ENCODE peak calls at places on chromosomes 11 and 22, in five cellular contexts. T is fibroblast of lung, A is OCI-LY7, N is dorsolateral prefrontal cortex, B is right lobe of liver. X is an unnamed sample.

GRCh38 chr11:69535928-69536327 is 54.5 kb downstream of the LINC01488 start:
- DNase-seq in T (no peak), B (peak; percentile 43), N (no peak), A (no peak), X (no peak)

GRCh38 chr11:87212891-87213290 is 175.2 kb downstream of the TMEM135 start:
- DNase-seq in A (no peak), T (no peak), B (no peak), N (no peak), X (no peak)

GRCh38 chr22:31871475-31871874 is 72.9 kb upstream of the YWHAH start:
- DNase-seq in A (no peak), N (no peak), B (no peak), T (no peak), X (no peak)

GRCh38 chr22:49213731-49214352 is 613.8 kb downstream of the BRD1 start:
- DNase-seq in A (no peak), B (peak; percentile 22), N (peak; percentile 2), T (no peak), X (no peak)

GRCh38 chr11:119774180-119774763 is 45.3 kb upstream of the NECTIN1 start:
- DNase-seq in B (no peak), T (peak; percentile 25), N (no peak), A (peak; percentile 30), X (no peak)

GRCh38 chr22:38180841-38181452 is 683 bp downstream of the PLA2G6 start:
- DNase-seq in A (peak; percentile 55), T (peak; percentile 23), B (peak; percentile 91), N (peak; percentile 65), X (peak; percentile 69)

GRCh38 chr11:7889985-7890384 is 41.1 kb downstream of the OR10A6 start:
- DNase-seq in A (peak; percentile 41), T (no peak), N (no peak), B (no peak), X (no peak)

GRCh38 chr11:69238562-69239319 is 55.2 kb upstream of the MYEOV start:
- DNase-seq in A (no peak), T (no peak), B (no peak), N (no peak), X (no peak)

GRCh38 chr11:103633037-103633788 is 403.2 kb upstream of the DDI1 start:
- DNase-seq in T (peak; percentile 17), B (no peak), N (no peak), A (no peak), X (no peak)

GRCh38 chr11:692824-693414 is 2.1 kb downstream of the DEAF1 start:
- DNase-seq in T (peak; percentile 12), B (no peak), A (no peak), N (no peak), X (no peak)

GRCh38 chr11:16897460-16898061 is 116.7 kb downstream of the PLEKHA7 start:
- DNase-seq in N (no peak), B (no peak), T (no peak), A (no peak), X (no peak)

GRCh38 chr11:26134481-26135355 is 197.2 kb upstream of the ANO3 start:
- DNase-seq in T (peak; percentile 54), N (no peak), A (peak; percentile 72), B (no peak), X (no peak)

GRCh38 chr11:75782540-75783263 is 14.1 kb downstream of the DGAT2 start:
- DNase-seq in N (no peak), B (peak; percentile 74), A (no peak), T (no peak), X (no peak)

GRCh38 chr11:116454951-116455350 is 317.8 kb downstream of the BUD13 start:
- DNase-seq in N (no peak), A (no peak), T (no peak), B (no peak), X (no peak)

GRCh38 chr22:19806213-19807160 is 45.9 kb downstream of the TBX1 start:
- DNase-seq in N (no peak), A (no peak), T (peak; percentile 19), B (peak; percentile 54), X (no peak)

GRCh38 chr11:5204787-5205186 is 4.3 kb upstream of the OR51V1 start:
- DNase-seq in A (peak; percentile 7), T (peak; percentile 83), N (no peak), B (no peak), X (no peak)

GRCh38 chr11:65501530-65502273 is 2.9 kb downstream of the MALAT1 start:
- DNase-seq in B (peak; percentile 18), A (peak; percentile 42), T (peak; percentile 61), N (peak; percentile 18), X (no peak)

GRCh38 chr22:19820880-19821522 is 33.7 kb downstream of the GNB1L start:
- DNase-seq in B (peak; percentile 49), N (peak; percentile 15), A (no peak), T (no peak), X (no peak)

GRCh38 chr11:2675540-2675939 is 24.3 kb downstream of the KCNQ1OT1 start:
- DNase-seq in B (no peak), A (no peak), N (peak; percentile 57), T (no peak), X (no peak)

GRCh38 chr11:106399075-106399500 is 321.6 kb downstream of the AASDHPPT start:
- DNase-seq in N (no peak), T (peak; percentile 100), A (no peak), B (no peak), X (no peak)

GRCh38 chr11:5922749-5923426 is 19.2 kb upstream of the OR56A3 start:
- DNase-seq in B (no peak), A (no peak), N (no peak), T (no peak), X (no peak)

GRCh38 chr22:30857103-30857502 is 111.5 kb downstream of the MORC2 start:
- DNase-seq in A (no peak), B (no peak), T (no peak), N (no peak), X (no peak)

GRCh38 chr11:2987881-2988280 is 4.2 kb downstream of the NAP1L4 start:
- DNase-seq in T (no peak), A (no peak), B (no peak), N (no peak), X (no peak)

GRCh38 chr11:72238040-72238450 is 5.9 kb downstream of the PHOX2A start:
- DNase-seq in N (no peak), B (peak; percentile 56), A (peak; percentile 72), T (peak; percentile 68), X (no peak)

GRCh38 chr22:32103648-32104326 is 55.3 kb downstream of the C22orf42 start:
- DNase-seq in N (no peak), T (peak; percentile 22), B (no peak), A (peak; percentile 11), X (no peak)

GRCh38 chr11:8262552-8263108 is 1.0 kb downstream of the LMO1 start:
- DNase-seq in A (no peak), B (peak; percentile 55), N (peak; percentile 26), T (peak; percentile 49), X (no peak)

GRCh38 chr11:18669629-18670162 is 28.9 kb upstream of the TMEM86A start:
- DNase-seq in N (no peak), T (no peak), A (no peak), B (no peak), X (no peak)

GRCh38 chr11:72989727-72990126 is 152.4 kb downstream of the FCHSD2 start:
- DNase-seq in T (no peak), B (no peak), A (no peak), N (no peak), X (no peak)

GRCh38 chr11:120184946-120185677 is 25.7 kb upstream of the OAF start:
- DNase-seq in N (peak; percentile 26), B (peak; percentile 93), T (peak; percentile 50), A (no peak), X (no peak)

GRCh38 chr11:111000400-111001090 is 245.0 kb upstream of the POU2AF2 start:
- DNase-seq in B (no peak), N (no peak), A (no peak), T (peak; percentile 77), X (no peak)

GRCh38 chr11:64954201-64954600 is 17.7 kb downstream of the MAJIN start:
- DNase-seq in N (no peak), A (no peak), T (no peak), B (no peak), X (no peak)

GRCh38 chr11:76629853-76630599 is 40.5 kb downstream of the LRRC32 start:
- DNase-seq in A (no peak), N (no peak), T (peak; percentile 58), B (peak; percentile 76), X (no peak)

GRCh38 chr11:120904116-120904515 is 119.8 kb upstream of the TBCEL start:
- DNase-seq in B (no peak), T (no peak), N (no peak), A (no peak), X (no peak)

GRCh38 chr11:47980093-47980906 is at the start of gene PTPRJ:
- DNase-seq in N (peak; percentile 50), A (peak; percentile 65), T (peak; percentile 24), B (peak; percentile 85), X (peak; percentile 75)

DNA sequence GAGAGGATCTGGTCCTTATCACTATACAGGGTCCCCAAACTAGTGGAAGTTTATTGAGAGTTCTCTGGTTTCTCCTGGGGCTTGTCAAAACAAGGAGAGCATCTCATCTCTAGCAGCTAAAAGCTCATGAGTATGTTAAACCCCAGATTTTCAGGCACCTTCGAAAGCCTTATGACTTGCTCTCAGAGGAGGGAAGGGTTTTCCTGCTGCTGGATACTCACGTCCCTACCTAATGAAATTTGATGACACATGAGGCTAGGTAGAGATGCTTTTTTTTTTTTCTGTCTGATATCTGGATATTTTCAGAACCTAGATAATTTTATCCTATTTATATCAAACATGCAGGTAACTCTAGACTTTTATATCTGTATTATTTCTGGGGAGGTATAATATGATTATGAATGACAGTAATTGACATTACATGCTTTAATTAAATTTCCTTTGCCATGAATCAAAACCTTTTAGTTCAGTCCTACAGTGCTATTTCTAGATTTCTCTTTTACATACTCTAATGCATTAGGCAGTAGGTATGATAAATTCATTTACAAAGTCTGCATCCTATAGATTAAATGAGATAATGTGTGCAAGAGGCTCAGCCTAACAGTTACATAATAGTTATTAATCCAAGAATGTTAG is 73.9 kb downstream of the PARVA start:
- DNase-seq in T (no peak), A (no peak), B (no peak), N (no peak), X (no peak)
- H3K27ac ChIP-seq in T (no peak overlapping the region), A (no peak overlapping the region), B (no peak overlapping the region), N (no peak overlapping the region), X (no peak overlapping the region)

GRCh38 chr11:95993438-95994339 is 69.8 kb upstream of the MTMR2 start:
- DNase-seq in T (peak; percentile 53), B (no peak), N (no peak), A (no peak), X (no peak)
- H3K27ac ChIP-seq in T (no peak overlapping the region), B (no peak overlapping the region), N (no peak overlapping the region), A (no peak overlapping the region), X (no peak overlapping the region)

GRCh38 chr11:121928597-121929580 is 187.1 kb downstream of the BLID start:
- DNase-seq in N (no peak), B (no peak), T (no peak), A (no peak), X (peak; percentile 21)

GRCh38 chr11:121931121-121931520 is 184.9 kb downstream of the BLID start:
- DNase-seq in N (no peak), T (no peak), A (no peak), B (no peak), X (no peak)

GRCh38 chr11:121929581-121929980 is 186.4 kb downstream of the BLID start:
- DNase-seq in N (peak; percentile 45), T (peak; percentile 35), A (no peak), B (no peak), X (peak; percentile 29)

GRCh38 chr11:121931748-121932352 is 184.2 kb downstream of the BLID start:
- DNase-seq in N (no peak), T (peak; percentile 42), A (no peak), B (no peak), X (no peak)

GRCh38 chr11:121930004-121930965 is 185.7 kb downstream of the BLID start:
- DNase-seq in T (peak; percentile 36), A (no peak), N (no peak), B (no peak), X (no peak)
- H3K27ac ChIP-seq in T (peak overlapping the region; percentile 24), A (no peak overlapping the region), N (peak overlapping the region; percentile 92), B (peak overlapping the region; percentile 1), X (peak overlapping the region; percentile 71)

GRCh38 chr22:23213031-23213555 is 32.8 kb downstream of the BCR start:
- DNase-seq in T (no peak), A (no peak), N (no peak), B (no peak), X (no peak)
- H3K27ac ChIP-seq in T (no peak overlapping the region), A (peak overlapping the region; percentile 56), N (peak overlapping the region; percentile 3), B (no peak overlapping the region), X (no peak overlapping the region)